ENCODE peak calls at places on chromosomes 7 and 10, in five cellular contexts. I is fibroblast of the aortic adventitia, V is esophagus muscularis mucosa, N is bronchial epithelial cell, J is IMR-90. Q is an unnamed sample.
A peak's percentile ranks its signal among the peaks of the same experiment; 100 is the strongest.

GRCh38 chr7:120933475-120933874 is 17.1 kb upstream of the ING3 start:
- DNase-seq in J (no peak), V (no peak), I (no peak), N (no peak), Q (no peak)

GRCh38 chr7:130377178-130377577 is 3.1 kb upstream of the CPA1 start:
- DNase-seq in V (no peak), J (no peak), N (no peak), I (no peak), Q (no peak)

GRCh38 chr10:1147810-1148209 is 91.6 kb downstream of the WDR37 start:
- DNase-seq in V (peak; percentile 79), I (no peak), N (no peak), J (no peak), Q (no peak)

GRCh38 chr10:76632158-76633051 is 1005.2 kb downstream of the KCNMA1 start:
- DNase-seq in V (no peak), N (peak; percentile 56), I (no peak), J (no peak), Q (no peak)

GRCh38 chr10:31134303-31134928 is 102.8 kb upstream of the ZNF438 start:
- DNase-seq in J (peak; percentile 92), N (peak; percentile 59), I (peak; percentile 39), V (no peak), Q (peak; percentile 55)

GRCh38 chr7:4103352-4104091 is 578.6 kb upstream of the FOXK1 start:
- DNase-seq in J (peak; percentile 7), N (no peak), I (no peak), V (no peak), Q (peak; percentile 2)

GRCh38 chr7:27277628-27278027 is 35.0 kb downstream of the EVX1 start:
- DNase-seq in I (no peak), V (no peak), N (peak; percentile 82), J (peak; percentile 1), Q (peak; percentile 23)

GRCh38 chr10:5564537-5565204 is 39.9 kb downstream of the CALML3 start:
- DNase-seq in J (no peak), N (no peak), I (no peak), V (no peak), Q (no peak)

GRCh38 chr10:129965418-129965793 is 1.3 kb upstream of the EBF3 start:
- DNase-seq in V (no peak), I (no peak), J (no peak), N (no peak), Q (no peak)

GRCh38 chr10:116602648-116603400 is 12.1 kb downstream of the PNLIPRP1 start:
- DNase-seq in J (no peak), I (no peak), N (no peak), V (no peak), Q (no peak)

GRCh38 chr7:133230591-133231194 is 22.2 kb upstream of the EXOC4 start:
- DNase-seq in J (peak; percentile 56), I (peak; percentile 76), N (peak; percentile 58), V (no peak), Q (peak; percentile 76)

GRCh38 chr7:114622189-114622588 is 207.6 kb downstream of the FOXP2 start:
- DNase-seq in V (no peak), I (no peak), J (no peak), N (no peak), Q (no peak)

DNA sequence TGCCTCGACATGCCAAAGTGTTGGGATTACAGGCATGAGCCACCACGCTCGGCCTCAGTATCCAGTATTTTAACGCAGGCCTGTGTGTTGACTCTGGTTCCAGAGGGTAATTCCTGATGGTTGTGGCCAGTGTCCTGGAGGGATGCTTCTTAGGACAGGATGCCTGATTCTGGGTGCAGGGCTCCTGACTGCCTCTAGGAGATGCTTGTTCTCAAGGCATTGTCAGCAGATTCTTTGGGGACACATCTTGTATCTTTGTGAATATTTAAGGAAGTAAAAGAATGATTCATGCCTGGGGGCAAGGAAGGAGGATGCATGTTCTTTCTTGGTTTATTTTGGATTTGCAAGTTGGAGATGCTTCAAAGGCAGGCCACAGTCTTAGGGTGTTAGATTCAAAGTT is 2.2 kb downstream of the ZDHHC4 start:
- DNase-seq in N (no peak), V (no peak), I (no peak), J (peak; percentile 42), Q (peak; percentile 42)
- TF ChIP-seq CTCF in N (peak; percentile 9), V (no peak), I (peak; percentile 21), J (peak; percentile 24), Q (peak; percentile 30)

DNA sequence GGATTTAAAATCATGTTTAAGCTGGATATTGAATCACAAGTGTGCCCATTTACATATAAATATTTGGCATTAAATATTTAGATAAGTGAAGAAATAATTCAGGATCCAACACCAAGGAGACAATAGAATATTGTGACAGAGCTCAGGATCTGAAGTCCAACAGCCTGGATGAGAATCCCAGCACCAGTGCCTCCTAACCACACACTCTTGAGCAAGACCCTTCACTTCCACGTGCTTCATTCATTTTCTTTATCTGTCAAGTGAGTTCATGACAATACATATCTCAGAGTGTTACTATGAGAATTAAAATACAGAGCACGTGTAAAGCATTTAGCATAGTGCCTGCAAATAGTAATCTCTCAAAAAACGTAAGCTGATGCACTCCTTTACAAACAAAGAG is 78.4 kb upstream of the IKZF1 start:
- DNase-seq in N (no peak), J (no peak), I (no peak), V (no peak), Q (no peak)
- H3K4me3 ChIP-seq in N (no peak overlapping the region), J (no peak overlapping the region), I (no peak overlapping the region), V (no peak overlapping the region), Q (no peak overlapping the region)

DNA sequence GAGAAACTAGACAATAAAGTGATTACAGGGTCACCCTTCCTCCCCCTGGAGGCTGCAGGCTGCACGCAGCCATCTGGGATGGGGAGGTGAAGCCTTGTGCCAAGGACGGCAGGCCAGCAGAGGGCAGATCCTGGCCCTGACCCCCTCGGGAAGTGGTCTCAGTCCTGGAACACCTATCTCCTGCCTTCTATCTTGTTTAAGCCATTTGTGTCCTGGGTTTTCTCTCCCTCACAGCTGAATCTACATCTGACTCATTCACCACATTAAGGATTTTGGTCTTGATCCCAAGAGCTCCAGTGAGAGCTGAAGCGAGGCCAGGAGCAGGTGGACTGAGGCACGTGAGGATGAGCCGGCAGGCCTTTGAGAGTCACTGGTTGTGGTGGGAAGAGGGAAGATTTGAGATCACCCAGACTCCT is 16.4 kb upstream of the PARP12 start:
- DNase-seq in J (peak; percentile 83), N (no peak), V (no peak), I (peak; percentile 63), Q (peak; percentile 40)
- TF ChIP-seq CTCF in J (peak; percentile 18), N (peak; percentile 26), V (no peak), I (peak; percentile 46), Q (peak; percentile 32)

GRCh38 chr10:128009768-128010167 is 102.9 kb downstream of the PTPRE start:
- DNase-seq in J (peak; percentile 14), V (no peak), N (no peak), I (no peak), Q (peak; percentile 50)

GRCh38 chr10:128007017-128007416 is 100.1 kb downstream of the PTPRE start:
- DNase-seq in N (no peak), I (no peak), V (no peak), J (no peak), Q (no peak)

GRCh38 chr10:128007971-128008370 is 101.1 kb downstream of the PTPRE start:
- DNase-seq in V (no peak), N (no peak), J (no peak), I (no peak), Q (no peak)

GRCh38 chr10:128009357-128009756 is 102.5 kb downstream of the PTPRE start:
- DNase-seq in N (no peak), I (no peak), V (no peak), J (no peak), Q (no peak)

GRCh38 chr10:128008521-128009250 is 101.8 kb downstream of the PTPRE start:
- DNase-seq in J (no peak), V (no peak), N (no peak), I (no peak), Q (no peak)
- H3K4me3 ChIP-seq in J (no peak overlapping the region), V (no peak overlapping the region), N (no peak overlapping the region), I (no peak overlapping the region), Q (no peak overlapping the region)

GRCh38 chr10:133214468-133215410 is 15.3 kb upstream of the UTF1 start:
- DNase-seq in J (no peak), N (no peak), I (no peak), V (no peak), Q (no peak)
- TF ChIP-seq CTCF in J (no peak), N (no peak), I (no peak), V (no peak), Q (no peak)

GRCh38 chr7:90569368-90569767 is 26.8 kb upstream of the CDK14 start:
- DNase-seq in V (no peak), N (no peak), J (no peak), I (no peak), Q (no peak)

GRCh38 chr7:90570373-90570959 is 25.7 kb upstream of the CDK14 start:
- DNase-seq in I (no peak), N (peak; percentile 22), J (peak; percentile 7), V (no peak), Q (no peak)

GRCh38 chr7:90579181-90579688 is 16.9 kb upstream of the CDK14 start:
- DNase-seq in V (no peak), I (peak; percentile 98), N (peak; percentile 94), J (peak; percentile 81), Q (peak; percentile 95)

GRCh38 chr7:90574820-90575187 is 21.3 kb upstream of the CDK14 start:
- DNase-seq in V (no peak), J (no peak), N (no peak), I (no peak), Q (no peak)

DNA sequence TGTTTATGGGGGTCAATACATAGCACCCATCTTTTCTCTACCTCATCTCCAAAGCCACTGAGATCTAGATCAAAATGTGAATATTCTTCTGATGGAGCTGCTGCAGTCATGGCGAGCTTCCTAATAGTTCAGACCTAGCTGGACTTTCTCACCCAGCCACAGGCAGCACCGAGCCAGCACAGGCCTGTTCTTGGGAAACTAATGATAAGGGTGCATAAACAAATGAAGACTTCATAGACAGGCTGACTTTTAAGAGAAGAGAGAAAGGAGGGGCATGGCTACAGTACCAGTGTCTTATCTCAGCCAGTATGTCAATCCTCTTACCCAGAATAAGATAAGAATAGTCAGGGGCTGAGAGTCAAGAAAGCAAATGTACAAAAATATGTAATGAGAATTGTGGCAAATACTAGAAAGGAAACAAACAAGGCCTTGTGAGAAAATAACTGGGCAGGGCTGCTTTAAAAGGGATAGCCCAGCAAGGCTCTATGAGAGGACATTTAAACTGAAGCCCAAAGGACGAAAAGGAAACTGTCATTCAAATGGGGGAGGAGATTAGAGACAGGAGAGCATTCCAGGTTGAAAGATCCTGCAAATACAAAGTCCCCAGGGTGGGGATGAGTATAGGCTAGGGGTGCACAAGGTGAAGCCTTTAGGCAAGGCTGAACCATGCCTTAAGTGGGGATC is 21.8 kb upstream of the CDK14 start:
- DNase-seq in J (peak; percentile 35), I (peak; percentile 94), V (no peak), N (no peak), Q (peak; percentile 91)
- H3K4me3 ChIP-seq in J (no peak overlapping the region), I (no peak overlapping the region), V (no peak overlapping the region), N (no peak overlapping the region), Q (no peak overlapping the region)

GRCh38 chr10:70564901-70565351 is 37.6 kb downstream of the PRF1 start:
- DNase-seq in N (no peak), I (no peak), J (no peak), V (no peak), Q (no peak)
- TF ChIP-seq CTCF in N (peak; percentile 10), I (no peak), J (no peak), V (no peak), Q (no peak)

GRCh38 chr10:98223874-98224273 is 44.1 kb downstream of the LOXL4 start:
- DNase-seq in J (no peak), I (no peak), V (no peak), N (no peak), Q (no peak)
- H3K4me3 ChIP-seq in J (no peak overlapping the region), I (no peak overlapping the region), V (no peak overlapping the region), N (no peak overlapping the region), Q (no peak overlapping the region)

GRCh38 chr10:26573674-26574073 is 123.8 kb upstream of the PDSS1 start:
- DNase-seq in V (no peak), J (no peak), N (no peak), I (no peak), Q (no peak)
- TF ChIP-seq CTCF in V (no peak), J (no peak), N (no peak), I (no peak), Q (no peak)